ENCODE peak calls at places on chromosome X, in five cellular contexts. H is endothelial cell of umbilical vein, Z is A549, D is H1, T is K562. K is an unnamed sample.

GRCh38 chrX:27966492-27966891 is 14.8 kb downstream of the DCAF8L1 start:
- DNase-seq in D (no peak), T (no peak), Z (no peak), H (peak; percentile 61), K (no peak)

GRCh38 chrX:12955882-12956703 is 18.8 kb upstream of the TMSB4X start:
- DNase-seq in T (peak; percentile 54), H (peak; percentile 78), D (no peak), Z (no peak), K (peak; percentile 46)

GRCh38 chrX:54483946-54484345 is 12.1 kb downstream of the FGD1 start:
- DNase-seq in D (no peak), Z (no peak), T (no peak), H (no peak), K (no peak)

GRCh38 chrX:30627818-30628652 is 25.2 kb upstream of the GK start:
- DNase-seq in H (no peak), Z (no peak), T (no peak), D (no peak), K (peak; percentile 88)

GRCh38 chrX:120144178-120144844 is 14.1 kb upstream of the RHOXF2 start:
- DNase-seq in D (peak; percentile 57), H (no peak), Z (no peak), T (peak; percentile 19), K (no peak)

GRCh38 chrX:105698386-105698785 is 124.0 kb upstream of the NRK start:
- DNase-seq in Z (no peak), T (no peak), H (no peak), D (no peak), K (no peak)

GRCh38 chrX:41145920-41146608 is 60.8 kb downstream of the USP9X start:
- DNase-seq in Z (no peak), H (peak; percentile 69), T (no peak), D (no peak), K (no peak)

GRCh38 chrX:20383487-20383886 is 116.8 kb upstream of the RPS6KA3 start:
- DNase-seq in T (no peak), D (no peak), Z (no peak), H (no peak), K (no peak)

GRCh38 chrX:139738581-139738980 is 30.6 kb upstream of the MCF2 start:
- DNase-seq in D (no peak), T (no peak), Z (no peak), H (peak; percentile 53), K (no peak)

GRCh38 chrX:67544871-67545771 is 1.3 kb downstream of the AR start:
- DNase-seq in T (no peak), H (peak; percentile 57), Z (no peak), D (peak; percentile 51), K (no peak)

GRCh38 chrX:150205011-150205410 is 158.1 kb upstream of the MAMLD1 start:
- DNase-seq in T (no peak), Z (no peak), D (no peak), H (no peak), K (no peak)

GRCh38 chrX:38561126-38561868 is at the start of gene TSPAN7:
- DNase-seq in Z (peak; percentile 40), D (peak; percentile 75), H (peak; percentile 60), T (peak; percentile 87), K (peak; percentile 46)

GRCh38 chrX:36957425-36958328 is 50.5 kb upstream of the FAM47C start:
- DNase-seq in H (peak; percentile 1), Z (peak; percentile 21), D (peak; percentile 62), T (no peak), K (no peak)

GRCh38 chrX:93695981-93696380 is 22.0 kb downstream of the FAM133A start:
- DNase-seq in T (no peak), H (no peak), Z (no peak), D (no peak), K (no peak)

GRCh38 chrX:38805294-38806053 is 4.2 kb downstream of the MID1IP1 start:
- DNase-seq in T (peak; percentile 26), H (peak; percentile 72), D (peak; percentile 47), Z (peak; percentile 21), K (peak; percentile 56)

GRCh38 chrX:150348365-150348764 is 14.8 kb upstream of the MAMLD1 start:
- DNase-seq in Z (no peak), T (no peak), H (no peak), D (peak; percentile 53), K (no peak)

GRCh38 chrX:11287505-11287904 is 5.7 kb upstream of the AMELX start:
- DNase-seq in T (no peak), D (no peak), H (no peak), Z (no peak), K (no peak)

GRCh38 chrX:150150081-150150779 is 211.9 kb upstream of the EOLA2 start:
- DNase-seq in D (no peak), H (no peak), T (no peak), Z (no peak), K (no peak)

GRCh38 chrX:71910526-71911022 is at the start of gene NHSL2:
- DNase-seq in T (no peak), D (peak; percentile 53), Z (no peak), H (no peak), K (no peak)

GRCh38 chrX:16649858-16650257 is at the start of gene S100G:
- DNase-seq in D (no peak), T (no peak), H (no peak), Z (no peak), K (no peak)

GRCh38 chrX:53312946-53313745 is 31.8 kb upstream of the IQSEC2 start:
- DNase-seq in D (peak; percentile 77), H (peak; percentile 56), T (peak; percentile 62), Z (peak; percentile 70), K (peak; percentile 13)

GRCh38 chrX:154320406-154320805 is 24.8 kb downstream of the TKTL1 start:
- DNase-seq in T (no peak), H (no peak), D (no peak), Z (no peak), K (no peak)

GRCh38 chrX:13763489-13763888 is 28.9 kb downstream of the OFD1 start:
- DNase-seq in D (no peak), Z (no peak), H (no peak), T (no peak), K (no peak)

GRCh38 chrX:46461653-46462191 is 83.5 kb downstream of the ZNF674 start:
- DNase-seq in D (no peak), H (no peak), Z (no peak), T (no peak), K (no peak)

GRCh38 chrX:48697182-48697727 is 721 bp downstream of the SUV39H1 start:
- DNase-seq in H (peak; percentile 15), T (no peak), D (no peak), Z (peak; percentile 46), K (no peak)

GRCh38 chrX:134548257-134548732 is 88.3 kb downstream of the HPRT1 start:
- DNase-seq in D (no peak), H (peak; percentile 53), T (no peak), Z (no peak), K (no peak)

GRCh38 chrX:72041901-72042859 is 89.5 kb downstream of the RTL5 start:
- DNase-seq in T (no peak), Z (no peak), D (no peak), H (no peak), K (no peak)

GRCh38 chrX:134990475-134991473 is at the start of gene SMIM10:
- DNase-seq in D (peak; percentile 55), Z (no peak), H (peak; percentile 52), T (peak; percentile 83), K (no peak)

DNA sequence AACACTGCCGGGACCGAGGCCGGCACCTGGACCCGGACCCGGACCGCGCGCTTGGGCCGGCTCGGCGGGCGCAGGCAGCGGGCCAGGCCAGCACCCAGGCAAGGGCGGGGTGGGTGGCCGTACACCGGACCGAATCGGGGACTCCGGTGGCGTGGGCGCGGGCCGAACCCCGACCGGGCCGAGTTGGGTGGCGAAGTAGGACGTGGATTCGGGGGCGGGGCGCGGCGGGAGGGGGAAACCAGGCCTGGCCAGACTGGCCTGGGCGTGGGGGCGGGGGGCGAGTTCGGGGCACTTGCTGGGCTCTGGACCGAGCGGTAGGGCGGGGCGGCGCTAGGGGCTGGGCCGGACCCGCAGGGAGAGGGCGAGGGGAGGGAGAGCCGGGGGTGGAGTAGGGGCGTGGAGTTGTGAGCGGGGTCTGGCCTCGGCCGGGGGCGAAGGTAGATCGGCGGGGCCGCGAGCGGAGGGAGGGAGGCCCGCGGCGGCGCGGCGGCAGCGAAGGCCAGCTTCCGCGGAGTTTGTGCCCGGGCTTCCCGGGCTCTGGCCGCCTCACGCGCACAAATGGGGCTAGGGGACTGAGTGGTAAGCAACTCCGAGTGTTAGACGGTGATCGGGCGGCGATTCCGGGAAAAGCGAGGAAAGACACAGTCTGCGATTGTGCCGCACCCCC is 1.8 kb upstream of the BCORL1 start:
- DNase-seq in D (peak; percentile 64), Z (no peak), H (peak; percentile 14), T (no peak), K (peak; percentile 25)
- TF ChIP-seq POLR2A in D (no peak), Z (peak; percentile 42), H (no peak), T (no peak), K (no peak)

DNA sequence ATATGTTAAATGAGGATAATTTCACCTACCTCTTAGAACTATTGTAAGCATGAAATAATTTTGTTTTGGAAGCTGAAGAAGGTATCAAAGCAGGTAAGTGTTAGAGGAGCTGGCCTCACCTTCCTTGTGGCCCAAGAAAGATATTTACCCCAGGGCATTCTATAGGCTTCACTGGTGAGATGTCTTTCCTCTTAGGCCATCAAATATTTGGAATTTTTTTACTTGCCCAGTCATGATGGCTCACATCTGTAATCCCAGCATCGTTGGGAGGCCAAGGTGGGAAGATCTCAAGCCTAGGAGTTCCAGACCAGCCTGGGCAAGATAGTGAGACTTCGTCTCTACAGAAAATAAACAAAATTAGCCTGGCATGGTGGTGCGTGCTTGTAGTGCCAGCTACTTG is 6.1 kb upstream of the SMS start:
- DNase-seq in H (no peak), Z (no peak), T (no peak), D (no peak), K (no peak)
- TF ChIP-seq JUN in H (no peak), Z (no peak), T (no peak), D (no peak), K (no peak)

GRCh38 chrX:3345281-3346081 is 971 bp downstream of the MXRA5 start:
- DNase-seq in Z (no peak), D (peak; percentile 60), H (no peak), T (no peak), K (no peak)
- TF ChIP-seq MAX in Z (no peak), D (no peak), H (no peak), T (no peak), K (no peak)

DNA sequence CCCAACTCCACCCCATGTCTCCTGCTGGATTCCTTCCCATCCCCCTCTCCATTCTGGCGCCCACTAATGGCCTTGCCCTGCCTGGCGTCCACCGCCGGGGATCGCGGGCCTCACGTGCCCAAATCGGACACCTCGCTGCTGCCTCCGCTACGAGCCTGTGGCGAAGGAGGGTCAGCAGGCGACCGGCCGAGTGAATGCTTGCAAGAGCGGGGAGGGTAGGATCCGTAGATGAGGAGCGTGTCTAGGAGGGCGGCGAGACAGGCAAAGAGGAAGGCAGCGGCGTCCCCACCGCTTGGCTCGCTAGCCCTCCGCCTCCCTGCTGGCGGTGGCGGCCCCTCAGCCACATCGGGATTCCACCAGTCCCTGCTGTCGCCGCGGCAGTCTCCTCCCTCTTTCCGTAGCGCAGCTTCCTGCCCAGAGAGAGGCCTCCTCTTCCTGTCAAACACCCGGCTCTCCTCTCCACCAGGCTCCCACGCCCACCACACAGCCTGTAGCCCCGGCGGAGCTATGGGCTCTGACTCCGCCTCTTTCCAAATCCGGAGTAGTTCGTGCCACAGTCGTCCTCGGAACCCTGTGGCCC is at the start of gene SPIN2B:
- DNase-seq in Z (peak; percentile 82), D (peak; percentile 70), T (peak; percentile 78), H (peak; percentile 85), K (peak; percentile 83)
- TF ChIP-seq POLR2A in Z (peak; percentile 95), D (peak; percentile 53), T (peak; percentile 85), H (peak; percentile 76), K (peak; percentile 94)

GRCh38 chrX:94831364-94831763 is 1157.4 kb downstream of the FAM133A start:
- DNase-seq in D (no peak), Z (no peak), H (no peak), T (no peak), K (no peak)
- TF ChIP-seq JUN in D (no peak), Z (no peak), H (no peak), T (no peak), K (no peak)

K was measured in HepG2.